ENCODE peak calls at places on chromosome 15, in seven cellular contexts. R, H, G, W, J, P and S are unnamed samples.
A peak's percentile ranks its signal among the peaks of the same experiment; 100 is the strongest.

GRCh38 chr15:59609730-59610712 is 1.6 kb upstream of the GCNT3 start:
- DNase-seq in R (no peak), H (no peak), G (no peak), W (no peak), J (no peak), P (no peak), S (no peak)

GRCh38 chr15:41341519-41341918 is 8.8 kb downstream of the NUSAP1 start:
- DNase-seq in R (no peak), H (no peak), G (no peak), W (no peak), J (no peak), P (no peak), S (no peak)

GRCh38 chr15:41772720-41773331 is 1.5 kb upstream of the MAPKBP1 start:
- DNase-seq in R (no peak), H (peak; percentile 9), G (peak; percentile 58), W (peak; percentile 85), J (peak; percentile 70), P (peak; percentile 63), S (peak; percentile 28)

GRCh38 chr15:40217166-40217785 is 21.6 kb upstream of the PAK6 start:
- DNase-seq in R (peak; percentile 23), H (no peak), G (peak; percentile 60), W (peak; percentile 75), J (peak; percentile 75), P (peak; percentile 32), S (peak; percentile 68)

GRCh38 chr15:43930079-43930478 is 103.3 kb downstream of the WDR76 start:
- DNase-seq in R (no peak), H (no peak), G (no peak), W (no peak), J (peak; percentile 17), P (no peak), S (no peak)

GRCh38 chr15:74783072-74783807 is 1.4 kb downstream of the CSK start:
- DNase-seq in R (no peak), H (no peak), G (no peak), W (no peak), J (no peak), P (no peak), S (peak; percentile 52)

GRCh38 chr15:91407237-91407889 is 307.3 kb downstream of the SV2B start:
- DNase-seq in R (peak; percentile 90), H (no peak), G (no peak), W (no peak), J (peak; percentile 84), P (no peak), S (no peak)

GRCh38 chr15:80066912-80067311 is 7.4 kb downstream of the ZFAND6 start:
- DNase-seq in R (no peak), H (no peak), G (no peak), W (no peak), J (no peak), P (no peak), S (no peak)

GRCh38 chr15:58541410-58542087 is 109.8 kb downstream of the LIPC start:
- DNase-seq in R (no peak), H (no peak), G (no peak), W (no peak), J (no peak), P (no peak), S (no peak)

GRCh38 chr15:46460426-46460825 is 825.6 kb downstream of the SQOR start:
- DNase-seq in R (no peak), H (no peak), G (no peak), W (no peak), J (no peak), P (no peak), S (no peak)

GRCh38 chr15:85691350-85692240 is 103.1 kb downstream of the KLHL25 start:
- DNase-seq in R (no peak), H (no peak), G (peak; percentile 27), W (no peak), J (no peak), P (no peak), S (no peak)

GRCh38 chr15:59701880-59702279 is 12.8 kb upstream of the BNIP2 start:
- DNase-seq in R (no peak), H (no peak), G (no peak), W (no peak), J (no peak), P (no peak), S (no peak)

GRCh38 chr15:66580643-66581042 is 14.8 kb upstream of the LCTL start:
- DNase-seq in R (no peak), H (no peak), G (no peak), W (no peak), J (no peak), P (no peak), S (no peak)

GRCh38 chr15:85404156-85404921 is 23.9 kb downstream of the AKAP13 start:
- DNase-seq in R (no peak), H (no peak), G (no peak), W (no peak), J (no peak), P (no peak), S (no peak)

GRCh38 chr15:67280217-67280616 is 25.6 kb downstream of the IQCH start:
- DNase-seq in R (no peak), H (no peak), G (no peak), W (no peak), J (no peak), P (no peak), S (no peak)

GRCh38 chr15:95584088-95584487 is 746.4 kb upstream of the NR2F2 start:
- DNase-seq in R (no peak), H (no peak), G (no peak), W (no peak), J (no peak), P (no peak), S (no peak)

GRCh38 chr15:62228604-62229003 is 63.5 kb upstream of the C2CD4B start:
- DNase-seq in R (no peak), H (no peak), G (no peak), W (no peak), J (no peak), P (no peak), S (no peak)

GRCh38 chr15:93088981-93089854 is at the start of gene RGMA:
- DNase-seq in R (no peak), H (no peak), G (no peak), W (peak; percentile 37), J (no peak), P (no peak), S (no peak)

GRCh38 chr15:31472636-31473383 is 146.2 kb downstream of the KLF13 start:
- DNase-seq in R (no peak), H (no peak), G (peak; percentile 40), W (peak; percentile 34), J (no peak), P (no peak), S (no peak)